ENCODE peak calls at places on chromosomes 5 and 9, in ten cellular contexts. H is breast epithelium; M is substantia nigra; L is GM12865; X is NCI-H2029; Y is stimulated activated CD4-positive, alpha-beta T cell treated with anti-CD3 and anti-CD28 coated beads, Interleukin-12 subunit alpha, Interleukin-12 subunit beta, amount 100 ng/mL, for 48 hours; D is CD8-positive, alpha-beta T cell; J is foreskin fibroblast; I is IMR-90; U is tibial nerve. G is an unnamed sample.

GRCh38 chr9:21933865-21934264 is 60.3 kb downstream of the CDKN2A start:
- DNase-seq in M (no peak), J (peak; percentile 67), I (peak; percentile 57), U (no peak), L (no peak), H (no peak), Y (no peak), X (no peak), D (no peak), G (peak; percentile 3)

GRCh38 chr5:173278172-173278571 is 43.2 kb upstream of the NKX2-5 start:
- DNase-seq in M (no peak), U (no peak), I (no peak), D (no peak), Y (no peak), J (peak; percentile 22), L (no peak), X (no peak), H (no peak), G (no peak)

GRCh38 chr5:94545870-94546625 is 72.4 kb downstream of the KIAA0825 start:
- DNase-seq in X (no peak), M (no peak), H (no peak), U (no peak), L (no peak), D (no peak), I (no peak), Y (no peak), J (no peak), G (no peak)

GRCh38 chr9:104993291-104993963 is 65.5 kb upstream of the ABCA1 start:
- DNase-seq in X (no peak), D (peak; percentile 14), L (no peak), Y (no peak), M (peak; percentile 58), I (peak; percentile 86), H (peak; percentile 52), J (peak; percentile 93), U (peak; percentile 65), G (no peak)

GRCh38 chr5:151661968-151662732 is 24.6 kb downstream of the SPARC start:
- DNase-seq in Y (no peak), X (no peak), M (no peak), J (peak; percentile 16), D (no peak), I (no peak), U (no peak), H (no peak), L (peak; percentile 87), G (no peak)

GRCh38 chr9:114216081-114216480 is 60.7 kb downstream of the COL27A1 start:
- DNase-seq in H (peak; percentile 77), Y (no peak), I (peak; percentile 45), J (peak; percentile 66), M (peak; percentile 47), D (no peak), L (no peak), U (no peak), X (no peak), G (no peak)

GRCh38 chr9:87599901-87600610 is 102.4 kb downstream of the DAPK1 start:
- DNase-seq in M (no peak), Y (no peak), D (no peak), J (peak; percentile 77), L (no peak), H (no peak), U (no peak), I (peak; percentile 94), X (no peak), G (no peak)

GRCh38 chr5:35963381-35963843 is 25.0 kb upstream of the CAPSL start:
- DNase-seq in U (no peak), L (peak; percentile 31), I (peak; percentile 20), H (no peak), M (no peak), X (peak; percentile 20), D (no peak), Y (no peak), J (peak; percentile 42), G (no peak)

GRCh38 chr9:120484162-120484561 is 95.8 kb downstream of the CDK5RAP2 start:
- DNase-seq in J (no peak), U (no peak), X (no peak), L (no peak), M (no peak), D (no peak), I (no peak), Y (no peak), H (no peak), G (no peak)

GRCh38 chr5:34583167-34583566 is 73.0 kb upstream of the RAI14 start:
- DNase-seq in U (no peak), Y (no peak), L (no peak), M (no peak), X (no peak), D (no peak), I (no peak), J (no peak), H (no peak), G (no peak)

GRCh38 chr5:173028811-173029327 is 27.3 kb upstream of the CREBRF start:
- DNase-seq in H (no peak), U (no peak), D (no peak), I (no peak), J (no peak), X (no peak), L (no peak), M (no peak), Y (no peak), G (no peak)

GRCh38 chr9:136880651-136881050 is 5.7 kb upstream of the TRAF2 start:
- DNase-seq in L (peak; percentile 44), D (no peak), U (no peak), M (no peak), Y (no peak), J (no peak), H (no peak), X (no peak), I (no peak), G (no peak)

GRCh38 chr5:14156611-14157493 is 13.7 kb downstream of the TRIO start:
- DNase-seq in M (no peak), J (peak; percentile 94), U (no peak), X (no peak), L (peak; percentile 83), I (peak; percentile 99), H (no peak), Y (no peak), D (no peak), G (peak; percentile 91)

GRCh38 chr9:25377039-25377438 is 301.2 kb downstream of the TUSC1 start:
- DNase-seq in X (no peak), M (no peak), J (no peak), Y (no peak), H (no peak), D (no peak), I (no peak), L (no peak), U (no peak), G (no peak)

GRCh38 chr5:111075520-111075919 is 4.0 kb downstream of the TSLP start:
- DNase-seq in Y (no peak), I (peak; percentile 96), D (no peak), H (no peak), J (peak; percentile 91), L (no peak), U (no peak), M (no peak), X (no peak), G (peak; percentile 69)

GRCh38 chr5:150085191-150085912 is 1.0 kb downstream of the CSF1R start:
- DNase-seq in Y (no peak), M (no peak), J (no peak), L (no peak), U (no peak), X (no peak), I (no peak), H (no peak), D (no peak), G (no peak)

GRCh38 chr9:31089822-31090221 is 1294.6 kb upstream of the ACO1 start:
- DNase-seq in Y (no peak), I (peak; percentile 0), M (no peak), J (no peak), X (no peak), H (no peak), L (no peak), D (no peak), U (no peak), G (no peak)

GRCh38 chr9:124006448-124007156 is 5.0 kb upstream of the LHX2 start:
- DNase-seq in X (no peak), Y (no peak), D (no peak), L (peak; percentile 59), J (no peak), M (no peak), U (no peak), H (no peak), I (no peak), G (no peak)

GRCh38 chr5:14428302-14429081 is 153.1 kb upstream of the OTULINL start:
- DNase-seq in D (no peak), M (no peak), L (no peak), U (no peak), J (peak; percentile 50), H (no peak), X (no peak), I (peak; percentile 70), Y (no peak), G (peak; percentile 64)

GRCh38 chr5:160520609-160521391 is 99.1 kb downstream of the PTTG1 start:
- DNase-seq in J (no peak), I (no peak), L (no peak), D (no peak), U (no peak), M (no peak), Y (no peak), X (no peak), H (no peak), G (no peak)

GRCh38 chr5:10459080-10460055 is 17.7 kb downstream of the ROPN1L start:
- DNase-seq in X (no peak), Y (no peak), D (no peak), I (no peak), H (no peak), M (no peak), L (no peak), U (no peak), J (no peak), G (no peak)

GRCh38 chr5:159825551-159826051 is 90.7 kb upstream of the ADRA1B start:
- DNase-seq in I (no peak), J (peak; percentile 41), M (no peak), L (peak; percentile 28), U (no peak), D (no peak), Y (no peak), H (no peak), X (peak; percentile 61), G (no peak)

GRCh38 chr5:123262275-123262823 is 160.9 kb downstream of the CEP120 start:
- DNase-seq in U (no peak), I (no peak), J (no peak), L (no peak), H (no peak), D (no peak), Y (no peak), X (no peak), M (no peak), G (no peak)

GRCh38 chr5:94849821-94850736 is 231.6 kb downstream of the SLF1 start:
- DNase-seq in L (peak; percentile 78), D (peak; percentile 19), X (peak; percentile 38), I (peak; percentile 66), J (peak; percentile 70), H (no peak), Y (no peak), M (no peak), U (no peak), G (peak; percentile 23)

GRCh38 chr9:113317777-113318176 is 14.6 kb upstream of the RNF183 start:
- DNase-seq in U (no peak), D (no peak), M (no peak), Y (no peak), H (no peak), J (peak; percentile 47), X (no peak), L (no peak), I (no peak), G (no peak)

GRCh38 chr9:135130266-135130976 is 43.0 kb downstream of the OLFM1 start:
- DNase-seq in Y (peak; percentile 22), H (no peak), U (no peak), J (no peak), X (no peak), D (no peak), L (peak; percentile 42), M (no peak), I (no peak), G (no peak)

GRCh38 chr5:73783823-73784222 is 157.8 kb downstream of the ARHGEF28 start:
- DNase-seq in H (no peak), D (no peak), M (no peak), Y (no peak), J (peak; percentile 56), I (peak; percentile 53), L (peak; percentile 30), X (peak; percentile 33), U (no peak), G (no peak)

GRCh38 chr9:106039151-106039935 is 345.0 kb downstream of the TMEM38B start:
- DNase-seq in X (no peak), J (no peak), H (no peak), I (no peak), L (no peak), U (no peak), Y (no peak), D (no peak), M (no peak), G (no peak)